ENCODE peak calls at places on chromosome 18, in six cellular contexts. J, I, N, W, T and P are unnamed samples.
A peak's percentile ranks its signal among the peaks of the same experiment; 100 is the strongest.

GRCh38 chr18:10430696-10431095 is 23.7 kb upstream of the APCDD1 start:
- DNase-seq in J (no peak), I (no peak), N (no peak), W (no peak), T (no peak), P (no peak)

GRCh38 chr18:59096098-59096779 is 43.4 kb upstream of the SEC11C start:
- DNase-seq in J (no peak), I (no peak), N (no peak), W (no peak), T (peak; percentile 64), P (no peak)

GRCh38 chr18:63272638-63273037 is 46.9 kb downstream of the BCL2 start:
- DNase-seq in J (no peak), I (no peak), N (no peak), W (no peak), T (no peak), P (no peak)

GRCh38 chr18:59056706-59057492 is 82.8 kb upstream of the SEC11C start:
- DNase-seq in J (peak; percentile 88), I (no peak), N (no peak), W (peak; percentile 84), T (peak; percentile 57), P (peak; percentile 59)

GRCh38 chr18:48879008-48879431 is 71.7 kb downstream of the SMAD7 start:
- DNase-seq in J (no peak), I (peak; percentile 32), N (peak; percentile 74), W (no peak), T (peak; percentile 83), P (no peak)

GRCh38 chr18:10131036-10131774 is 217.4 kb downstream of the VAPA start:
- DNase-seq in J (no peak), I (no peak), N (no peak), W (no peak), T (peak; percentile 65), P (no peak)

GRCh38 chr18:26746284-26747130 is 119.0 kb downstream of the AQP4 start:
- DNase-seq in J (no peak), I (no peak), N (no peak), W (no peak), T (no peak), P (no peak)

GRCh38 chr18:3664563-3665178 is 214.7 kb downstream of the TGIF1 start:
- DNase-seq in J (no peak), I (no peak), N (peak; percentile 55), W (no peak), T (no peak), P (no peak)

GRCh38 chr18:8661754-8662573 is 43.4 kb upstream of the MTCL1 start:
- DNase-seq in J (no peak), I (no peak), N (no peak), W (no peak), T (peak; percentile 84), P (no peak)
- H3K4me3 ChIP-seq in J (no peak overlapping the region), I (no peak overlapping the region), N (no peak overlapping the region), W (no peak overlapping the region), T (no peak overlapping the region), P (no peak overlapping the region)

GRCh38 chr18:76275913-76276312 is 219.1 kb downstream of the ZNF516 start:
- DNase-seq in J (no peak), I (no peak), N (no peak), W (no peak), T (no peak), P (no peak)
- H3K4me3 ChIP-seq in J (no peak overlapping the region), I (no peak overlapping the region), N (no peak overlapping the region), W (no peak overlapping the region), T (no peak overlapping the region), P (no peak overlapping the region)

GRCh38 chr18:42045346-42045745 is 90.3 kb downstream of the PIK3C3 start:
- DNase-seq in J (no peak), I (no peak), N (no peak), W (no peak), T (no peak), P (no peak)
- H3K4me3 ChIP-seq in J (no peak overlapping the region), I (no peak overlapping the region), N (no peak overlapping the region), W (no peak overlapping the region), T (no peak overlapping the region), P (no peak overlapping the region)

GRCh38 chr18:50398099-50398498 is 23.3 kb downstream of the SKA1 start:
- DNase-seq in J (no peak), I (no peak), N (no peak), W (no peak), T (no peak), P (no peak)
- H3K4me3 ChIP-seq in J (no peak overlapping the region), I (no peak overlapping the region), N (no peak overlapping the region), W (no peak overlapping the region), T (peak overlapping the region; percentile 24), P (no peak overlapping the region)

DNA sequence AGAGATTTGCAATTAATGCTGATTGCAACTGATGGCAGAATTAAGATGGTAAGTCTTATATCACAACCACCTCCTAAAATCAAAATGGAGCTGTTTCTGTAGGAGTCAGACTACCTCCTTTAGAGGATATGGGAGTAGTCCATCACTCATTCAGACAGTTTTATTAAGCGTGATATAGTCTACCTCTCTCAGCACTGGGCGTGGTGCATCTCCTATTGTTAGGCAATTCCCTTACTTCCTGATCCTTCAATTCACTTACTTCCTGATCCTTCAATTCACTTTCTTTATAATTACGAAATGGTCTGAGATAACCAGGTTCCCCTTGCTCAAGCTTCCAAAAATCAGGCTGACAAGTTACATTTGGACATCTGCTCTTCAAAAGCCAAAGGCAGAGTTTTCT is 31.9 kb downstream of the ATP8B1 start:
- DNase-seq in J (no peak), I (no peak), N (no peak), W (no peak), T (no peak), P (no peak)
- H3K4me3 ChIP-seq in J (no peak overlapping the region), I (no peak overlapping the region), N (no peak overlapping the region), W (no peak overlapping the region), T (no peak overlapping the region), P (no peak overlapping the region)

DNA sequence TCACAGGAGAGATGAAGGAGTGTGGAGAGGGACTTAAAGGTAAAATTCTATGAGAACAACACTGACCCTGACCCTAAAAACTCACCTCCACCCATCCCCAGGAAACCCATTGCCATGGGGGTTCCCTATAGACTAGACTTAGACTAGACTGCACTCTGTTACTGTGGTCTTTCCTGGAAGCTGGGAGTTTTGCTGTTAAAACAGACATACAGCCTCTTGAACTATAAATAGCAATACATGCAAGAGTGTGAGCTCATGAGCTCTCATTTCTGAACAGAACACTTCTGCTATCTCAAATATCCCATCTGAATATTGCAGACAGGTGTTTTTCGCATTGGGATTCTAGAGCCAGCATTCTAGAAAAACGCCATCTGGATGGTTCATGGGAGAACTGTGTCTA is 51.8 kb downstream of the SLC14A2 start:
- DNase-seq in J (no peak), I (no peak), N (no peak), W (no peak), T (no peak), P (no peak)
- H3K4me3 ChIP-seq in J (no peak overlapping the region), I (no peak overlapping the region), N (no peak overlapping the region), W (no peak overlapping the region), T (no peak overlapping the region), P (no peak overlapping the region)

GRCh38 chr18:47560693-47561092 is 309.2 kb upstream of the SKOR2 start:
- DNase-seq in J (no peak), I (no peak), N (no peak), W (no peak), T (peak; percentile 51), P (no peak)
- H3K4me3 ChIP-seq in J (no peak overlapping the region), I (no peak overlapping the region), N (no peak overlapping the region), W (no peak overlapping the region), T (no peak overlapping the region), P (no peak overlapping the region)

GRCh38 chr18:54830260-54830659 is 2.0 kb downstream of the RAB27B start:
- DNase-seq in J (no peak), I (no peak), N (no peak), W (no peak), T (no peak), P (no peak)

GRCh38 chr18:54835944-54836343 is 7.7 kb downstream of the RAB27B start:
- DNase-seq in J (no peak), I (no peak), N (no peak), W (no peak), T (no peak), P (no peak)
- H3K4me3 ChIP-seq in J (no peak overlapping the region), I (no peak overlapping the region), N (no peak overlapping the region), W (no peak overlapping the region), T (no peak overlapping the region), P (no peak overlapping the region)